ENCODE peak calls at places on chromosomes 2 and 18, in eight cellular contexts. D is heart left ventricle, U is Peyer's patch, T is NB4, G is esophagus squamous epithelium, C is upper lobe of left lung, Z is IMR-90, H is ovary. W is an unnamed sample.

GRCh38 chr2:8211384-8211783 is 470.5 kb upstream of the ID2 start:
- DNase-seq in D (no peak), Z (no peak), G (no peak), T (no peak), H (no peak), C (no peak), U (no peak), W (no peak)

GRCh38 chr2:127719301-127720218 is 18.3 kb downstream of the SFT2D3 start:
- DNase-seq in C (no peak), T (no peak), H (no peak), G (no peak), Z (no peak), U (no peak), D (no peak), W (no peak)

GRCh38 chr2:8847400-8847799 is 10.0 kb upstream of the KIDINS220 start:
- DNase-seq in H (no peak), C (no peak), T (no peak), D (no peak), U (no peak), G (no peak), Z (peak), W (no peak)

GRCh38 chr18:79868811-79869541 is 71.2 kb downstream of the KCNG2 start:
- DNase-seq in U (no peak), Z (no peak), T (no peak), C (no peak), G (no peak), H (no peak), D (no peak), W (no peak)

GRCh38 chr2:27016801-27017325 is 15.9 kb upstream of the TMEM214 start:
- DNase-seq in D (peak), C (peak), U (no peak), G (no peak), H (peak), T (peak), Z (peak), W (no peak)

GRCh38 chr2:175282300-175282699 is 100.8 kb upstream of the ATP5MC3 start:
- DNase-seq in H (no peak), T (peak), C (no peak), G (no peak), D (no peak), U (no peak), Z (peak), W (no peak)

GRCh38 chr18:65206551-65207260 is 544.1 kb upstream of the CDH7 start:
- DNase-seq in C (no peak), G (no peak), U (no peak), D (no peak), T (no peak), Z (no peak), H (peak), W (no peak)

GRCh38 chr2:38875576-38876367 is at the start of the genes DHX57 and MORN2:
- DNase-seq in G (peak), U (peak), D (peak), H (peak), T (peak), Z (peak), C (peak), W (peak)

GRCh38 chr2:227509086-227509485 is 37.1 kb downstream of the AGFG1 start:
- DNase-seq in C (no peak), T (no peak), D (no peak), U (no peak), Z (no peak), G (no peak), H (no peak), W (no peak)

GRCh38 chr2:158729873-158730620 is 65.1 kb upstream of the DAPL1 start:
- DNase-seq in U (no peak), H (no peak), Z (no peak), D (no peak), C (no peak), G (no peak), T (no peak), W (peak)

DNA sequence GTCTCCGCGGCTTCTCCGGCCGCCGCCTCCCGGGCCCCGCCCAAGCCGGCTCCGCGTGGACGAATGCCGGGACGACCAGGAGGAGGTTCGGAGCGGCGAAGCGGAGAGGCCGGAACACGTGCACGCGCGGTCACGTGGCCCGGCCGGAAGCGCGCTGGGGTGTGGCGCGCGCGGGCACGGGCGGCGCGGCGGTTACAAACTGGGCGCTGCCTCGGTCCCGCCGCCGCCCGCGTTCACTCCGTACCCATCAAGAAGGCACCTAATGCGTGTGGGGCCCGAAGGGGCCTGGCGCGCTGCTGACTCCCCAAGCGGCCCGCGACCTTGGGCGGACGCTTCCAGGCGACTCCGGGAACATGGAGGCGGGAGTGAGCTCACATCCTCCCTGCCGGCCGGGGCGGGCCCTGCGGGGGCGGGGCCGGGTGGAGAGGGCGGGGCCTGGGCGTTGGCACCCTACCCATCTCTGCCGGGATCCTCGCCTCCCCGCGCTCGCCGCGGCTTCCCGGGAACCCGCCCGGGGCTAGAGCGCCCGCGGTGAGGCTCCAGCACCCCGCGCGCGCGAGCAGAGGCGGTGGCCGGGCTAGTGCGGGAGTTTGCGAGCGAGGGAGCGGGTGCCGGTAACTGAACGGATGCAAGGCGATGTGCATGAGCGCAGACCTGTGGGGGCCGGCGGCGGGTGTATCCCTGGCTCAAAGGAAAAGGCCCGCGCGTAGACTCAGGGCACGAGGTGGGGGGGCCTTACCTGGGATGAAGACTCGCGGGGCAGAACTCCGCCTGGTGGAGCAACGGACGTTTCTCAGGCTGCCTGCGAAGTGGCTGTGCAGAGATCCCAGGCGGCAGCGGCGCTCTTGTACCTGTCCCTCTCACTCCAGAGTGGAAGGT is at the start of gene TMEM185B:
- DNase-seq in G (no peak), T (peak), H (peak), C (peak), U (peak), Z (peak), D (peak), W (peak)
- TF ChIP-seq CTCF in G (peak), T (no peak), H (no peak), C (peak), U (peak), Z (peak), D (no peak), W (no peak)

DNA sequence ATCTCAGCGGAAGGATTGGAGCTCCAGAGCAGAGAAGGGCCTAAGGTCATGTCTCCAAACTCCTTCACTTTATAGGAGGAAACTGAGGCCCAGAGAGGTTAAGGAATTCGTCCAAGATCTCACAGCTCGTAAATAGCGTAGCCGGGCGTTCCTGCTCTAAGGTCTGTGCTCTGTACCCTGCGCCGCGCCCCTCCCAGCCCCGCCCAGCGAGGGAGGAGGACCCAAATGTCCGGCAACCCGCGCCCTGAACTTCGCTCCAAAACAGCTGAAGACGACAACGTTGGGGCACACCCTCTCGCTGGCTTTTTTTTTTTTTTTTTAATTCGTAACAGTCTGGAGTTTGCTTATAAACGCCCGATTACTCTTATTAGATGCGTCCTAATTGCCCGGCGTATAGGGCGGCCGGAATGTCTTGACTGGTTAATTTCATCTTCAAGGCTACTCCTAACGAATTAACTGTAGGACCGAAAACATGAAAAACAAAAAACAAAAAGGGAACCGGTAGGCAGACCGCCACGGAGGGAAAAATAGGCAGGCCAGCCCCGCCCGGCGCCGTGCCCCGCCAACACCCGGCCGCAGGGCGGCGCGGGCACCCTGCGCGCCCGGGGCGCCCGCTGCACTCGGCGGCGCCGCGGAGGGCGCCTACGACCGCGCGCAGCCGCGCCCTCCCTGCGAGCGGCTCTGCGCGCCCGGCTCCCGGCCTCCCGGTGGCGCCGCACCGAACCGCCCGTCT is 928 bp upstream of the FOSL2 start:
- DNase-seq in T (peak), U (peak), H (peak), G (peak), C (peak), Z (peak), D (peak), W (peak)
- TF ChIP-seq POLR2A in T (no peak), U (peak), H (peak), G (peak), C (peak), Z (peak), D (peak), W (no peak)

DNA sequence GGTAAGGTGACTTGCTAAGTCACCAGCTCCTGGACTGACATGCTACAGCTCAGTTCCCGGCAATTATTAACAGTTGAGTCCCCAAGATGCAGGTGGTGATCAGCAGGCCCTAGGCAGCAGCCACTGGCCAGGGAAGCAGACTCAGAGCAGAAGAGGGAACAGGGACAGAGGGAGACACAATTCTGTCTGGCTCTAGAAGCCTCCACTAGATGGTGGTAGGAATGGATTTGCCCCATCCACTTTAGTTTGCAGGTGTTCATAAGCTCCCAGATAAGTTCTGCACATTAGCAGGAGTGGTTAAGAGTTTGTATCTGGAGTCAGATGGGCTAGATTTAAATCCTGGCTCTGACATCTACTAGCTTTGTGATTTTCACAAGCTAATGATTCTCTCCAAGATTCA is 25.5 kb upstream of the SLC1A4 start:
- DNase-seq in Z (no peak), D (no peak), C (no peak), U (no peak), T (no peak), H (no peak), G (no peak), W (no peak)
- TF ChIP-seq CTCF in Z (no peak), D (no peak), C (no peak), U (no peak), T (no peak), H (no peak), G (no peak), W (no peak)

DNA sequence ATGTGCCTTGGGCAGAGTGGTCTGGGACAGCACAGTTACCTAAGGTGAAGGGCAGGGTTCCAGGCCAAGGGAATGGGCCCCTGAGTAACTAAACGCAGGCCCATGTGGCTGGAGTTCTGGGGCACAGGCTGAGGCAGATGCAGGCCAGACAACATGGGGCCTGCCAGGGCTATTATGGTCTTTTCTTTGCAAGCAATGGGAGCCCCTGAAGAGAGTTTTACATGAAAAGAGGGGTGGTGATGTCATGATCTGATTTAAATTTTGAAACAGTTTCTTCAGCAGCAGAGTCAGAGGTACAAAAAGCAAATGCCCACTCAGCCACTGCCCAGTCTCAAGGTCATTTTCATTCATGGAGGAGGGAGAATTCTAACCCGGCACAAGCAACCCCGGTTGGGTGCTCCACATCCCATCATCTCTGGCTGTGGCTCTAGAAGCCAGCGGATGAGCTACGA is 5.6 kb downstream of the CHST10 start:
- DNase-seq in G (no peak), T (no peak), H (no peak), D (no peak), C (no peak), U (no peak), Z (no peak), W (peak)
- TF ChIP-seq POLR2A in G (no peak), T (no peak), H (no peak), D (no peak), C (no peak), U (no peak), Z (no peak), W (no peak)